ENCODE peak calls at places on chromosome 22, in six cellular contexts. K is A549, I is H54, Q is adrenal gland, U is spleen, J is stomach. S is an unnamed sample.

GRCh38 chr22:37431811-37432707 is 4.8 kb upstream of the ELFN2 start:
- DNase-seq in J (no peak), U (no peak), I (peak), Q (no peak), K (peak), S (no peak)

GRCh38 chr22:45970709-45971388 is 6.1 kb downstream of the WNT7B start:
- DNase-seq in I (no peak), Q (no peak), U (no peak), J (no peak), K (no peak), S (no peak)

GRCh38 chr22:30459206-30460052 is 12.4 kb downstream of the SEC14L3 start:
- DNase-seq in I (no peak), J (no peak), U (no peak), Q (no peak), K (peak), S (no peak)

GRCh38 chr22:29154364-29155048 is 51.2 kb upstream of the EMID1 start:
- DNase-seq in I (peak), J (peak), Q (peak), K (peak), U (peak), S (peak)

GRCh38 chr22:41289681-41290080 is 3.7 kb upstream of the RANGAP1 start:
- DNase-seq in K (no peak), J (no peak), I (no peak), U (no peak), Q (no peak), S (no peak)

GRCh38 chr22:38549106-38549884 is 20.7 kb downstream of the DMC1 start:
- DNase-seq in Q (no peak), I (no peak), U (no peak), K (no peak), J (no peak), S (no peak)

GRCh38 chr22:42902875-42903510 is 45.9 kb upstream of the ARFGAP3 start:
- DNase-seq in J (no peak), Q (no peak), K (no peak), I (no peak), U (no peak), S (no peak)

GRCh38 chr22:46738961-46739870 is 1.2 kb upstream of the CERK start:
- DNase-seq in K (peak), I (no peak), Q (peak), U (no peak), J (peak), S (peak)

GRCh38 chr22:35835267-35835997 is 117.8 kb downstream of the APOL5 start:
- DNase-seq in K (no peak), U (no peak), I (no peak), Q (no peak), J (no peak), S (no peak)

GRCh38 chr22:45473626-45474237 is 29.0 kb upstream of the FBLN1 start:
- DNase-seq in J (no peak), I (no peak), U (peak), K (no peak), Q (no peak), S (no peak)

GRCh38 chr22:37758698-37759097 is 49.0 kb upstream of the GCAT start:
- DNase-seq in I (no peak), Q (no peak), K (no peak), U (no peak), J (no peak), S (no peak)

GRCh38 chr22:33917744-33918406 is 2.4 kb downstream of the LARGE1 start:
- DNase-seq in J (no peak), U (no peak), K (peak), I (no peak), Q (no peak), S (no peak)

GRCh38 chr22:32990187-32990586 is 68.0 kb downstream of the SYN3 start:
- DNase-seq in J (no peak), I (no peak), U (no peak), K (no peak), Q (no peak), S (no peak)

GRCh38 chr22:47394504-47395440 is 632.3 kb downstream of the TBC1D22A start:
- DNase-seq in J (no peak), K (no peak), Q (no peak), I (no peak), U (peak), S (no peak)

GRCh38 chr22:17836977-17837742 is 62.9 kb upstream of the BID start:
- DNase-seq in K (no peak), J (peak), U (no peak), Q (no peak), I (no peak), S (no peak)

GRCh38 chr22:41286639-41287091 is 678 bp upstream of the RANGAP1 start:
- DNase-seq in Q (peak), I (no peak), J (no peak), U (peak), K (peak), S (no peak)

GRCh38 chr22:38035530-38035885 is 21.7 kb upstream of the PICK1 start:
- DNase-seq in J (no peak), Q (no peak), U (no peak), I (no peak), K (no peak), S (no peak)

GRCh38 chr22:50308597-50308935 is 1.1 kb upstream of the PLXNB2 start:
- DNase-seq in J (no peak), I (no peak), U (peak), Q (peak), K (peak), S (peak)

GRCh38 chr22:21867528-21868266 is at the start of gene MAPK1:
- DNase-seq in J (peak), K (peak), U (peak), I (peak), Q (peak), S (peak)
- TF ChIP-seq POLR2A in J (no peak), K (peak), U (peak), I (peak), Q (peak), S (peak)

GRCh38 chr22:31490496-31490925 is 869 bp upstream of the EIF4ENIF1 start:
- DNase-seq in Q (peak), U (peak), K (peak), I (peak), J (peak), S (peak)
- TF ChIP-seq POLR2A in Q (no peak), U (no peak), K (no peak), I (no peak), J (no peak), S (no peak)

GRCh38 chr22:19970479-19971275 is 29.1 kb upstream of the TXNRD2 start:
- DNase-seq in Q (peak), K (peak), I (peak), U (peak), J (peak), S (peak)
- TF ChIP-seq POLR2A in Q (no peak), K (no peak), I (no peak), U (no peak), J (no peak), S (no peak)

GRCh38 chr22:19173047-19174035 is 5.2 kb downstream of the SLC25A1 start:
- DNase-seq in U (peak), Q (no peak), I (no peak), K (no peak), J (no peak), S (no peak)

GRCh38 chr22:19175026-19175601 is 3.4 kb downstream of the SLC25A1 start:
- DNase-seq in U (no peak), K (no peak), I (no peak), J (no peak), Q (no peak), S (no peak)

GRCh38 chr22:19175602-19176174 is 2.8 kb downstream of the SLC25A1 start:
- DNase-seq in U (no peak), Q (no peak), I (no peak), K (no peak), J (no peak), S (no peak)

GRCh38 chr22:19176175-19176630 is 2.3 kb downstream of the SLC25A1 start:
- DNase-seq in I (no peak), K (no peak), Q (no peak), U (no peak), J (no peak), S (no peak)

GRCh38 chr22:19174106-19175025 is 4.2 kb downstream of the SLC25A1 start:
- DNase-seq in J (no peak), I (peak), K (no peak), Q (peak), U (peak), S (peak)
- TF ChIP-seq POLR2A in J (no peak), I (no peak), K (no peak), Q (peak), U (no peak), S (no peak)

DNA sequence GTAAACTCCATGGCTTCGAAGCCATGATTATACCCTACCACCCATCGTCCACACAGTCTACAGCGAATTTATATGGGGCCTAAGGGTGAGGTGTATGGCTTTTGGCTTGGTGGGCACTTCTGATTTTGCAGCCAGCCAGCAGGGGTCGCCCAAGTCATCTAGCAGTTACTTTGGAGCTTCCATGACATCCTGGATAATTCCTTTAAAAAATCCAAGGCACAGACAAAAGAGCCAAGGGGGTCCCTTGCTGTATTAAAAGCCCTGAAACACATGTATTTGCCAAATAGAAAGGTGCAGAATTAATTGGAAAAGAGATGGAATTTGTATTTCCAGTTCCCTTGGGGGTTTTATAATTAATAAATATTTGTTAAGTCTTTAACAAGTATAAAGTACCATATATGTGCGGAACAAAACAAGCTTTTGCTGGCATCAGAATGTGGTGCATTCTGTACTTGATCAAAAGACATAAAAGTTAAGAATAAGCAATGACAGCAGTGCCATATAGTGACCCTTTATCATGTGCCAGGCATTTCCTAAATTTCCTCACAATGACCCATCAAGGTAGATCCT is 132.8 kb upstream of the PITPNB start:
- DNase-seq in K (peak), J (peak), U (no peak), I (no peak), Q (peak), S (peak)
- TF ChIP-seq POLR2A in K (no peak), J (no peak), U (no peak), I (no peak), Q (no peak), S (no peak)

S was measured in body of pancreas.